ENCODE peak calls at places on chromosomes 12 and 14, in six cellular contexts. One of them, this sample, is unnamed. For H3K27me3, the result is how much of the 10 kb centered on the place peaks cover.

GRCh38 chr12:32874083-32874482 is 22.5 kb downstream of the PKP2 start:
- DNase-seq in fibroblast of lung: no peak
- DNase-seq in SK-N-SH: no peak
- DNase-seq in hepatocyte: no peak
- DNase-seq in tibial nerve: no peak
- DNase-seq in right cardiac atrium: no peak
- DNase-seq in this sample: no peak

GRCh38 chr14:62001988-62002387 is 239.8 kb downstream of the SNAPC1 start:
- DNase-seq in fibroblast of lung: no peak
- DNase-seq in SK-N-SH: no peak
- DNase-seq in hepatocyte: no peak
- DNase-seq in tibial nerve: no peak
- DNase-seq in right cardiac atrium: no peak
- DNase-seq in this sample: no peak

GRCh38 chr14:106039400-106039799 is 513.0 kb downstream of the TMEM121 start:
- DNase-seq in fibroblast of lung: no peak
- DNase-seq in SK-N-SH: peak
- DNase-seq in hepatocyte: no peak
- DNase-seq in tibial nerve: no peak
- DNase-seq in right cardiac atrium: peak
- DNase-seq in this sample: no peak

GRCh38 chr14:86654558-86655184 is 1124.7 kb downstream of the FLRT2 start:
- DNase-seq in fibroblast of lung: peak
- DNase-seq in SK-N-SH: peak
- DNase-seq in hepatocyte: peak
- DNase-seq in tibial nerve: peak
- DNase-seq in right cardiac atrium: peak
- DNase-seq in this sample: peak

GRCh38 chr14:68621400-68622365 is 171.2 kb downstream of the ZFP36L1 start:
- DNase-seq in fibroblast of lung: peak
- DNase-seq in SK-N-SH: no peak
- DNase-seq in hepatocyte: no peak
- DNase-seq in tibial nerve: no peak
- DNase-seq in right cardiac atrium: peak
- DNase-seq in this sample: peak

GRCh38 chr14:37047996-37048395 is 124.4 kb downstream of the SLC25A21 start:
- DNase-seq in fibroblast of lung: no peak
- DNase-seq in SK-N-SH: no peak
- DNase-seq in hepatocyte: no peak
- DNase-seq in tibial nerve: no peak
- DNase-seq in right cardiac atrium: no peak
- DNase-seq in this sample: no peak

GRCh38 chr12:48193623-48194022 is 9.5 kb downstream of the OR10AD1 start:
- DNase-seq in fibroblast of lung: no peak
- DNase-seq in SK-N-SH: no peak
- DNase-seq in hepatocyte: no peak
- DNase-seq in tibial nerve: no peak
- DNase-seq in right cardiac atrium: no peak
- DNase-seq in this sample: no peak

GRCh38 chr14:68823434-68824206 is 30.8 kb upstream of the ZFP36L1 start:
- DNase-seq in fibroblast of lung: no peak
- DNase-seq in SK-N-SH: no peak
- DNase-seq in hepatocyte: peak
- DNase-seq in tibial nerve: no peak
- DNase-seq in right cardiac atrium: no peak
- DNase-seq in this sample: no peak

GRCh38 chr12:29717540-29718100 is 66.1 kb downstream of the TMTC1 start:
- DNase-seq in fibroblast of lung: no peak
- DNase-seq in SK-N-SH: no peak
- DNase-seq in hepatocyte: no peak
- DNase-seq in tibial nerve: no peak
- DNase-seq in right cardiac atrium: no peak
- DNase-seq in this sample: no peak

GRCh38 chr14:21997300-21997699 is 323.7 kb upstream of the OR4E1 start:
- DNase-seq in fibroblast of lung: no peak
- DNase-seq in SK-N-SH: no peak
- DNase-seq in hepatocyte: peak
- DNase-seq in tibial nerve: no peak
- DNase-seq in right cardiac atrium: no peak
- DNase-seq in this sample: no peak

GRCh38 chr14:68365228-68365627 is 427.6 kb downstream of the ZFP36L1 start:
- DNase-seq in fibroblast of lung: peak
- DNase-seq in SK-N-SH: no peak
- DNase-seq in hepatocyte: no peak
- DNase-seq in tibial nerve: no peak
- DNase-seq in right cardiac atrium: no peak
- DNase-seq in this sample: no peak

GRCh38 chr12:74537126-74537706 is 419 bp upstream of the ATXN7L3B start:
- DNase-seq in fibroblast of lung: peak
- DNase-seq in SK-N-SH: peak
- DNase-seq in hepatocyte: peak
- DNase-seq in tibial nerve: no peak
- DNase-seq in right cardiac atrium: no peak
- DNase-seq in this sample: no peak

GRCh38 chr14:77376380-77376770 is 519 bp downstream of the TMED8 start:
- DNase-seq in fibroblast of lung: peak
- DNase-seq in SK-N-SH: peak
- DNase-seq in hepatocyte: no peak
- DNase-seq in tibial nerve: no peak
- DNase-seq in right cardiac atrium: peak
- DNase-seq in this sample: peak

GRCh38 chr14:77520626-77521025 is 22.0 kb upstream of the ISM2 start:
- DNase-seq in fibroblast of lung: no peak
- DNase-seq in SK-N-SH: peak
- DNase-seq in hepatocyte: no peak
- DNase-seq in tibial nerve: no peak
- DNase-seq in right cardiac atrium: no peak
- DNase-seq in this sample: no peak

GRCh38 chr12:19430988-19431387 is 8.3 kb upstream of the AEBP2 start:
- DNase-seq in fibroblast of lung: peak
- DNase-seq in SK-N-SH: no peak
- DNase-seq in hepatocyte: no peak
- DNase-seq in tibial nerve: no peak
- DNase-seq in right cardiac atrium: no peak
- DNase-seq in this sample: no peak

GRCh38 chr12:55955800-55956508 is 9.9 kb downstream of the PMEL start:
- DNase-seq in fibroblast of lung: peak
- DNase-seq in SK-N-SH: peak
- DNase-seq in hepatocyte: peak
- DNase-seq in tibial nerve: no peak
- DNase-seq in right cardiac atrium: no peak
- DNase-seq in this sample: no peak

GRCh38 chr14:35632276-35633071 is 98.5 kb downstream of the INSM2 start:
- DNase-seq in fibroblast of lung: peak
- DNase-seq in SK-N-SH: no peak
- DNase-seq in hepatocyte: no peak
- DNase-seq in tibial nerve: no peak
- DNase-seq in right cardiac atrium: no peak
- DNase-seq in this sample: no peak

GRCh38 chr12:68746572-68747180 is 700 bp downstream of the SLC35E3 start:
- DNase-seq in fibroblast of lung: peak
- DNase-seq in SK-N-SH: peak
- DNase-seq in hepatocyte: peak
- DNase-seq in tibial nerve: peak
- DNase-seq in right cardiac atrium: peak
- DNase-seq in this sample: peak

GRCh38 chr12:5945071-5946008 is at the start of gene ANO2:
- DNase-seq in fibroblast of lung: no peak
- DNase-seq in SK-N-SH: peak
- DNase-seq in hepatocyte: peak
- DNase-seq in tibial nerve: no peak
- DNase-seq in right cardiac atrium: peak
- DNase-seq in this sample: no peak

GRCh38 chr14:76773188-76773885 is 12.1 kb downstream of the VASH1 start:
- DNase-seq in fibroblast of lung: peak
- DNase-seq in SK-N-SH: peak
- DNase-seq in hepatocyte: peak
- DNase-seq in tibial nerve: no peak
- DNase-seq in right cardiac atrium: peak
- DNase-seq in this sample: peak

GRCh38 chr12:3227076-3227975 is 150.1 kb downstream of the TSPAN9 start:
- DNase-seq in fibroblast of lung: no peak
- DNase-seq in SK-N-SH: no peak
- DNase-seq in hepatocyte: no peak
- DNase-seq in tibial nerve: no peak
- DNase-seq in right cardiac atrium: peak
- DNase-seq in this sample: no peak

GRCh38 chr12:122964439-122965257 is 1.6 kb downstream of the ABCB9 start:
- DNase-seq in fibroblast of lung: no peak
- DNase-seq in SK-N-SH: no peak
- DNase-seq in hepatocyte: no peak
- DNase-seq in tibial nerve: no peak
- DNase-seq in right cardiac atrium: no peak
- DNase-seq in this sample: no peak

GRCh38 chr12:76883151-76883550 is 4.3 kb upstream of the CSRP2 start:
- DNase-seq in fibroblast of lung: peak
- DNase-seq in SK-N-SH: no peak
- DNase-seq in hepatocyte: no peak
- DNase-seq in tibial nerve: no peak
- DNase-seq in right cardiac atrium: no peak
- DNase-seq in this sample: no peak

GRCh38 chr14:57961793-57962075 is 95.8 kb upstream of the SLC35F4 start:
- DNase-seq in fibroblast of lung: no peak
- DNase-seq in SK-N-SH: no peak
- DNase-seq in hepatocyte: no peak
- DNase-seq in tibial nerve: no peak
- DNase-seq in right cardiac atrium: no peak
- DNase-seq in this sample: no peak

GRCh38 chr12:47014474-47014873 is 64.9 kb upstream of the PCED1B start:
- DNase-seq in fibroblast of lung: peak
- DNase-seq in SK-N-SH: no peak
- DNase-seq in hepatocyte: no peak
- DNase-seq in tibial nerve: no peak
- DNase-seq in right cardiac atrium: no peak
- DNase-seq in this sample: no peak

GRCh38 chr14:58871972-58872530 is 234.3 kb downstream of the DACT1 start:
- DNase-seq in fibroblast of lung: peak
- DNase-seq in SK-N-SH: no peak
- DNase-seq in hepatocyte: no peak
- DNase-seq in tibial nerve: no peak
- DNase-seq in right cardiac atrium: no peak
- DNase-seq in this sample: no peak

GRCh38 chr12:90741611-90742010 is 213.4 kb downstream of the CCER1 start:
- DNase-seq in fibroblast of lung: no peak
- DNase-seq in SK-N-SH: no peak
- DNase-seq in hepatocyte: no peak
- DNase-seq in tibial nerve: no peak
- DNase-seq in right cardiac atrium: no peak
- DNase-seq in this sample: no peak

GRCh38 chr12:71636704-71637115 is 26.9 kb downstream of the ZFC3H1 start:
- DNase-seq in fibroblast of lung: peak
- DNase-seq in SK-N-SH: peak
- DNase-seq in hepatocyte: peak
- DNase-seq in tibial nerve: no peak
- DNase-seq in right cardiac atrium: no peak
- DNase-seq in this sample: no peak

GRCh38 chr14:90443161-90444076 is 46.6 kb downstream of the CALM1 start:
- DNase-seq in fibroblast of lung: no peak
- DNase-seq in SK-N-SH: no peak
- DNase-seq in hepatocyte: no peak
- DNase-seq in tibial nerve: no peak
- DNase-seq in right cardiac atrium: no peak
- DNase-seq in this sample: no peak

GRCh38 chr14:25111061-25111601 is 61.2 kb upstream of the STXBP6 start:
- DNase-seq in fibroblast of lung: peak
- DNase-seq in SK-N-SH: no peak
- DNase-seq in hepatocyte: peak
- DNase-seq in tibial nerve: no peak
- DNase-seq in right cardiac atrium: no peak
- DNase-seq in this sample: peak
- H3K27ac ChIP-seq in fibroblast of lung: peak
- H3K27ac ChIP-seq in SK-N-SH: peak
- H3K27ac ChIP-seq in hepatocyte: peak
- H3K27ac ChIP-seq in tibial nerve: no peak
- H3K27ac ChIP-seq in right cardiac atrium: peak
- H3K27ac ChIP-seq in this sample: peak

DNA sequence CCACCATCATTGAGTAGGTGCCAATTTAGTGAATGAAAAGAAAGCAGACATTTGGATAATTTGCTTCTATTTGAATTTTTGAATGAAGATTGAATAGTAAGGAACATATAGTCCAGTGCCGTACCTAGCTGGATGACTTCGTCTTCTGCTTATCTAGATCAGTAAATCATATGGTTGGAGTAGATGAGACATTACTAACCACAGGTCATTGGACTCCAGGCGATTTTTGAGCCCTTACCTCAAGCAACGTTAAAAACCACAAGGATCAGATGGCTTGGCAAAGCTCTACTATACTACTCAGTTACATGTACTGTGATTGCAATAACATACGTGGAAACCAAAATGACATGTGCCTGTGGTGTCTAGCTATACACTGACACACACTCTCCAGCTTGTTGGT is 1.7 kb upstream of the SPATS2 start:
- DNase-seq in fibroblast of lung: peak
- DNase-seq in SK-N-SH: no peak
- DNase-seq in hepatocyte: no peak
- DNase-seq in tibial nerve: no peak
- DNase-seq in right cardiac atrium: no peak
- DNase-seq in this sample: no peak
- H3K4me3 ChIP-seq in fibroblast of lung: no peak
- H3K4me3 ChIP-seq in SK-N-SH: peak
- H3K4me3 ChIP-seq in hepatocyte: no peak
- H3K4me3 ChIP-seq in tibial nerve: no peak
- H3K4me3 ChIP-seq in right cardiac atrium: no peak
- H3K4me3 ChIP-seq in this sample: peak

DNA sequence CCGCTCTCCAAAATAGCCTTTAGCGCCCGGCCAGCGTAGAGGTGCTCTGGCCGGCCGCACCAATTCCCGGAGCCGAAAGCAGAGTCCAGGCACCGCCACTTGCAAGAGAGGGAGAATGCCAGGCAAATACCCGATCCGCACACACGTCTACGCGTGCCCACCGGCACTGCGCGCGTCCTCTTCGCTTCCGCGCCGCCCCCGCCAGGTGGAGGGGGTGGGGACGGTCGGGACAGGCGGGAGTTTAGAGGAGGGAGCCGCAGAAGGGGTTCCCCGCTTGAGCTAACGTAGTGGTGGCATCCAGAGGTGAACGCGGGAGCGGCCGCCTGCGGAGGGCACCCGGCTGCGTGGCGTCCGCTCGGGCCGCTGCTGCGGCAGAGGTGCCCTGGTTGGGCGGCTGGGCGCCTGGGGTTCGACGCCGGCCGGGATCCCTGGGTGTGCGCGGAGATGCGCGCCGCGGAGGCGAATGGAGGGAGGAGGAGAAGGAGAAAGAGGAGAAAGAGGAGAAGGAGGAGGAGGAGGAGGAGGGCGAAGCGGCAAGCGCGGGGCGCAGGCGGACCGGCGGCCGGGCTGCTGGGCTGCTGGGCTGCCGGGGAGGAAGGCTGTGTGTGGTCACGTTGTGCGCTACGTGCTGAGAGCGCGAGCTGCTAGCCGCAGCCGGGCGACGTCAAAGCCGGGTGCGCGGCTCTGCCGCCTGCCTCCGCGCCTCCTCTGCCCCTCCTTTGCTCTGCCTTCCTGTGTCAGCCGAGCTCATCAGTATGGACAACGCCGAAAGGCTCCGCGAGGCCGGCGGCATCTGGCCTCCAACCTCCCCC is at the start of gene MDGA2:
- DNase-seq in fibroblast of lung: no peak
- DNase-seq in SK-N-SH: peak
- DNase-seq in hepatocyte: peak
- DNase-seq in tibial nerve: no peak
- DNase-seq in right cardiac atrium: no peak
- DNase-seq in this sample: no peak
- H3K27me3 ChIP-seq in fibroblast of lung: under half
- H3K27me3 ChIP-seq in SK-N-SH: under half
- H3K27me3 ChIP-seq in hepatocyte: half or more
- H3K27me3 ChIP-seq in tibial nerve: half or more
- H3K27me3 ChIP-seq in right cardiac atrium: under half
- H3K27me3 ChIP-seq in this sample: under half

GRCh38 chr14:47103781-47104180 is 452.2 kb upstream of the RPL10L start:
- DNase-seq in fibroblast of lung: no peak
- DNase-seq in SK-N-SH: no peak
- DNase-seq in hepatocyte: no peak
- DNase-seq in tibial nerve: no peak
- DNase-seq in right cardiac atrium: no peak
- DNase-seq in this sample: no peak
- H3K27ac ChIP-seq in fibroblast of lung: no peak
- H3K27ac ChIP-seq in SK-N-SH: no peak
- H3K27ac ChIP-seq in hepatocyte: no peak
- H3K27ac ChIP-seq in tibial nerve: no peak
- H3K27ac ChIP-seq in right cardiac atrium: no peak
- H3K27ac ChIP-seq in this sample: no peak